ENCODE peak calls at places on chromosomes 7 and 10, in eight cellular contexts. B is fibroblast of mammary gland, X is OCI-LY7, L is Peyer's patch, T is A549, I is H7, D is AG09309, M is GM23338. E is an unnamed sample.
A peak's percentile ranks its signal among the peaks of the same experiment; 100 is the strongest.

GRCh38 chr7:23012797-23013714 is 874 bp downstream of the HYCC1 start:
- DNase-seq in I (peak; percentile 60), T (no peak), B (no peak), L (peak; percentile 35), X (peak; percentile 69), D (no peak), M (peak; percentile 51), E (no peak)

GRCh38 chr10:63128443-63128842 is 4.7 kb upstream of the NRBF2 start:
- DNase-seq in T (no peak), B (no peak), L (no peak), I (no peak), M (no peak), X (no peak), D (no peak), E (no peak)

GRCh38 chr10:91366687-91367086 is 43.5 kb upstream of the HECTD2 start:
- DNase-seq in L (no peak), B (peak; percentile 29), I (no peak), T (no peak), X (no peak), M (no peak), D (no peak), E (no peak)

GRCh38 chr7:116804459-116804858 is 57.9 kb upstream of the CAPZA2 start:
- DNase-seq in T (peak; percentile 41), B (no peak), D (no peak), X (no peak), I (no peak), L (no peak), M (no peak), E (no peak)

GRCh38 chr10:122113161-122113944 is 124.4 kb downstream of the TACC2 start:
- DNase-seq in D (no peak), L (no peak), M (peak; percentile 81), X (no peak), T (peak; percentile 77), B (peak; percentile 68), I (peak; percentile 90), E (no peak)

GRCh38 chr7:71488308-71488707 is 356.4 kb downstream of the GALNT17 start:
- DNase-seq in T (peak; percentile 11), I (no peak), L (no peak), M (no peak), D (no peak), X (no peak), B (peak; percentile 90), E (no peak)

GRCh38 chr10:71092812-71093391 is 119.5 kb upstream of the UNC5B start:
- DNase-seq in L (no peak), D (no peak), M (no peak), B (no peak), X (no peak), I (no peak), T (no peak), E (no peak)

GRCh38 chr10:77867124-77867715 is 59.3 kb downstream of the DLG5 start:
- DNase-seq in T (no peak), B (no peak), L (no peak), M (peak; percentile 29), X (no peak), D (no peak), I (no peak), E (no peak)

GRCh38 chr10:128921389-128922022 is 545.5 kb upstream of the MGMT start:
- DNase-seq in D (no peak), L (no peak), I (no peak), M (no peak), X (no peak), T (no peak), B (no peak), E (no peak)

GRCh38 chr7:36303202-36304098 is 86.2 kb upstream of the ANLN start:
- DNase-seq in T (peak; percentile 87), X (no peak), L (peak; percentile 14), I (peak; percentile 4), B (peak; percentile 97), M (no peak), D (peak; percentile 88), E (peak; percentile 87)

GRCh38 chr7:43590862-43591550 is 8.1 kb downstream of the STK17A start:
- DNase-seq in I (no peak), D (no peak), T (no peak), X (peak; percentile 46), M (no peak), B (no peak), L (no peak), E (no peak)

GRCh38 chr10:132434405-132435005 is 37.5 kb downstream of the PWWP2B start:
- DNase-seq in X (peak; percentile 69), I (no peak), B (no peak), L (peak; percentile 75), M (no peak), D (no peak), T (peak; percentile 59), E (no peak)

GRCh38 chr10:67818323-67818722 is 19.7 kb downstream of the DNAJC12 start:
- DNase-seq in D (no peak), B (peak; percentile 7), X (no peak), T (peak; percentile 97), I (no peak), L (no peak), M (no peak), E (no peak)

GRCh38 chr10:26799342-26799741 is 61.4 kb downstream of the ABI1 start:
- DNase-seq in I (no peak), D (no peak), B (no peak), L (peak; percentile 62), M (no peak), T (no peak), X (peak; percentile 97), E (no peak)

GRCh38 chr7:151276651-151277590 is 28.4 kb upstream of the SMARCD3 start:
- DNase-seq in D (no peak), I (peak; percentile 96), B (peak; percentile 57), T (peak; percentile 66), X (peak; percentile 70), M (peak; percentile 86), L (peak; percentile 21), E (no peak)

GRCh38 chr10:3658766-3659165 is 126.2 kb downstream of the KLF6 start:
- DNase-seq in L (no peak), D (no peak), B (no peak), I (no peak), T (no peak), M (no peak), X (no peak), E (no peak)

GRCh38 chr10:11781114-11781513 is 38.9 kb downstream of the ECHDC3 start:
- DNase-seq in M (no peak), L (no peak), T (no peak), D (no peak), X (no peak), I (no peak), B (no peak), E (no peak)

GRCh38 chr7:90771281-90771680 is 175.2 kb downstream of the CDK14 start:
- DNase-seq in D (peak; percentile 43), I (no peak), M (no peak), L (no peak), T (no peak), X (no peak), B (peak; percentile 63), E (peak; percentile 29)

GRCh38 chr7:139060838-139061237 is 25.0 kb upstream of the ZC3HAV1L start:
- DNase-seq in D (no peak), M (no peak), I (no peak), L (no peak), B (peak; percentile 16), X (no peak), T (no peak), E (no peak)

GRCh38 chr10:22702348-22702747 is 12.0 kb downstream of the PIP4K2A start:
- DNase-seq in X (no peak), B (no peak), T (no peak), I (no peak), D (no peak), M (no peak), L (no peak), E (no peak)

GRCh38 chr7:67392596-67393438 is 396.2 kb downstream of the TYW1 start:
- DNase-seq in B (no peak), X (no peak), T (no peak), M (peak; percentile 93), I (peak; percentile 74), D (no peak), L (no peak), E (no peak)

GRCh38 chr10:96960872-96961271 is 128.8 kb downstream of the LCOR start:
- DNase-seq in X (no peak), B (peak; percentile 20), I (no peak), D (peak; percentile 13), L (no peak), M (no peak), T (no peak), E (peak; percentile 11)

GRCh38 chr7:158549176-158549833 is 38.3 kb downstream of the PTPRN2 start:
- DNase-seq in L (no peak), D (no peak), I (peak; percentile 93), B (peak; percentile 11), T (no peak), X (no peak), M (peak; percentile 63), E (no peak)

GRCh38 chr7:106872763-106873162 is 7.7 kb downstream of the PIK3CG start:
- DNase-seq in M (no peak), L (no peak), X (no peak), T (no peak), I (no peak), B (no peak), D (no peak), E (no peak)
- H3K4me3 ChIP-seq in M (no peak overlapping the region), L (peak overlapping the region; percentile 21), X (peak overlapping the region; percentile 65), T (no peak overlapping the region), I (no peak overlapping the region), B (no peak overlapping the region), D (no peak overlapping the region), E (no peak overlapping the region)

GRCh38 chr10:119654540-119654939 is 3.4 kb downstream of the BAG3 start:
- DNase-seq in X (no peak), L (no peak), M (no peak), T (peak; percentile 56), I (peak; percentile 45), D (no peak), B (no peak), E (no peak)
- H3K4me3 ChIP-seq in X (no peak overlapping the region), L (no peak overlapping the region), M (no peak overlapping the region), T (peak overlapping the region; percentile 88), I (no peak overlapping the region), D (peak overlapping the region; percentile 9), B (no peak overlapping the region), E (no peak overlapping the region)

DNA sequence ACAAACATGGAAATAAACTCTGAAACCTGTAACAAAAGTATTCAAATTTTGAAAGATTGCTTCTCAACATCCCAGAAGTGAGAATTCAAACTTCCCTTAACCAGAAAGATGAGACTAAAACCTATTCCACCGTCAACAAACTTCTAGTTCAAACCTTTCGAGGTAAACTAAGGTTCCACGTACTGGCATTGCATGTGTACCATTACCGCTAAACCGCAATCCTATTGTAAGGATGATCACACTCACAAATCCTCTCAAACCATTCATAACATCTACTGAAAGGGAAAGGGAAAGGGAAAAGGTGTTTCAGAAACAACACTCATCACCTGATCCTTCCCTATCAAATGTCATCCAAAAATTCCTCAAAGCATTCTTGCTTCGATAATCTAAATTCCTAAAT is 3.1 kb downstream of the SMURF1 start:
- DNase-seq in B (no peak), X (no peak), D (no peak), L (no peak), T (no peak), I (no peak), M (no peak), E (no peak)
- H3K4me3 ChIP-seq in B (peak overlapping the region; percentile 66), X (no peak overlapping the region), D (no peak overlapping the region), L (no peak overlapping the region), T (peak overlapping the region; percentile 96), I (no peak overlapping the region), M (no peak overlapping the region), E (no peak overlapping the region)

DNA sequence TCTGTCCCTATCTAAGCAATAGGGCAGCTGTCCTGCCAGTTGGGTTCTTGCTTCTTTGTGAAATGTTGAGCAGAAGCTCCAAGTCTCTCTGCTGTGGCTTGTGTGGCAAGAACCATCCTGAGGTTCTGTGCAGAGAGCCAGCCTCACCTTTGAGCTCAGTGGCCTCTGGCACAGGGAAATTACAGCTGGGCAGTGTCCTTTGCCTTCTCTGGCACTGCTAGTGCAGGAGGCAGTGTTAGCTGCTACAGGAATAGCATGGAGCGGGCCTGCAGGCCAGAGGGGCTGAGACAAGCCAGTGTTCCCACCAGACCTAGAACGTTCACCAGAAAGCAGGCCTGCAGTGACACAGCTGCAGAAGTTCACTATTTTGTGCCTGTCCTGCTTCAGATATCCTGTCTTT is 1.8 kb downstream of the PRXL2A start:
- DNase-seq in L (no peak), D (no peak), I (no peak), T (no peak), M (no peak), X (no peak), B (no peak), E (no peak)
- H3K4me3 ChIP-seq in L (peak overlapping the region; percentile 10), D (no peak overlapping the region), I (no peak overlapping the region), T (no peak overlapping the region), M (peak overlapping the region; percentile 83), X (no peak overlapping the region), B (no peak overlapping the region), E (no peak overlapping the region)